ENCODE peak calls at places on chromosomes 3 and 15, in five cellular contexts. L is esophagus squamous epithelium, B is glutamatergic neuron, U is heart left ventricle, O is type B pancreatic cell. M is an unnamed sample.
A peak's percentile ranks its signal among the peaks of the same experiment; 100 is the strongest.

GRCh38 chr15:90362936-90363212 is 10.8 kb downstream of the ZNF774 start:
- DNase-seq in U (no peak), L (no peak), B (no peak), O (no peak), M (no peak)

GRCh38 chr3:61876797-61877196 is 315.4 kb downstream of the PTPRG start:
- DNase-seq in O (no peak), B (no peak), L (no peak), U (no peak), M (no peak)

GRCh38 chr3:126556637-126557414 is 1.9 kb downstream of the C3orf22 start:
- DNase-seq in L (no peak), U (no peak), B (peak; percentile 5), O (no peak), M (no peak)

GRCh38 chr3:82824491-82824890 is 1063.0 kb upstream of the GBE1 start:
- DNase-seq in B (no peak), U (no peak), L (no peak), O (no peak), M (no peak)

GRCh38 chr15:95715116-95715888 is 615.2 kb upstream of the NR2F2 start:
- DNase-seq in O (no peak), U (no peak), B (no peak), L (no peak), M (no peak)

GRCh38 chr3:108333951-108334350 is 37.6 kb downstream of the HHLA2 start:
- DNase-seq in O (no peak), B (no peak), U (no peak), L (no peak), M (no peak)

GRCh38 chr3:58627941-58628340 is 38.6 kb downstream of the FAM3D start:
- DNase-seq in B (no peak), O (no peak), U (no peak), L (no peak), M (no peak)

GRCh38 chr3:132038198-132038825 is 3.5 kb upstream of the CPNE4 start:
- DNase-seq in U (no peak), O (no peak), L (no peak), B (no peak), M (no peak)

GRCh38 chr3:129623447-129624118 is 17.1 kb upstream of the PLXND1 start:
- DNase-seq in L (no peak), B (no peak), O (no peak), U (peak; percentile 88), M (no peak)

GRCh38 chr15:60840306-60840702 is 361.4 kb upstream of the ICE2 start:
- DNase-seq in O (no peak), L (no peak), B (no peak), U (peak; percentile 25), M (no peak)

GRCh38 chr3:175651716-175652115 is 792.6 kb downstream of the NAALADL2 start:
- DNase-seq in U (no peak), B (no peak), L (no peak), O (no peak), M (no peak)

GRCh38 chr3:175646865-175647264 is 787.7 kb downstream of the NAALADL2 start:
- DNase-seq in L (no peak), U (no peak), B (no peak), O (no peak), M (no peak)

GRCh38 chr3:175648939-175649338 is 789.8 kb downstream of the NAALADL2 start:
- DNase-seq in U (no peak), B (no peak), L (no peak), O (no peak), M (no peak)
- TF ChIP-seq CTCF in U (no peak), B (no peak), L (no peak), O (no peak), M (no peak)

DNA sequence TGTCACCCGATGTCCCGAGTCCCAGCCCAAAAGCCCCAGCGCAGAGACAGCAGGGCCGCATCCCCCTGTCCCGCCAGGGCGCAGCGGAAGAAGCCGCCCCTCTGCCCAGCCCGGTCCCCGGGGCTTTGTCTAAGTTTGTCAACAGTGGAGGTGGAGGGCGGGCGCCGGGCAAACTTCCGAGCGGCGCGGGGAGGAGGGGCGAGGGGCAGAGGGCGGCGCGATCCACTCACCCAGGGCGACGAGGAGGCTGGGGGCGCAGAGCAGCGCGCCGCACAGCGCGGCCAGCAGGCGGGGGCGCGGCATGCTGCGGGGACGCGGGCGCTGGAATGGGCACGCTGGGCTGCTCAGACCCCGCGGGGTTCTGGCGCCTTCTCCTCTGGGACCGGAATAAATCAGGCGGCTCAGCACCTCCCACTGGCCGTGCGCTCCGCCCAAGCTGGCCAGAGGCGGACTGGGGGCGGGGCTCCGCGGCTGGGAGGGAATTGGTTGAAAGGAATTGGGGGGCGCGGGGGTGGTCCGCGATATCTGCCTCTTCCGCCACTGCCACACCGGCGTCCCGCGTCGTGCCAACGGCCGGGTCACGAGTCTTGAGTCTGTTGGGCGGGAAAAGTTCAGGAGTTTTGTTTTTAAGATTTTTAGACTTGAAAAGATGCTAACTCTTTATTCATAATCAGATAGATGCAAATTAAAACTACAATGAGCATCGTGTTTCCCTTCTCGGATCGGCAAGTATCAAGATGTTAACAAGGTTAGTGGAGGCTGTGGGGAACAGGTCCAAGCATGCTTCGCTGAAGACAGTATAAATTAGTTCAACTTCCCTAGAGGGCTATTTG is at the start of gene MFGE8:
- DNase-seq in B (peak; percentile 77), L (no peak), O (peak; percentile 80), U (peak; percentile 85), M (peak; percentile 93)
- TF ChIP-seq CTCF in B (peak; percentile 26), L (no peak), O (peak; percentile 48), U (no peak), M (no peak)

GRCh38 chr3:66370179-66370578 is 130.6 kb downstream of the LRIG1 start:
- DNase-seq in B (no peak), L (no peak), O (no peak), U (peak; percentile 86), M (no peak)

GRCh38 chr3:66371432-66371831 is 129.4 kb downstream of the LRIG1 start:
- DNase-seq in B (no peak), L (no peak), O (no peak), U (peak; percentile 56), M (no peak)

GRCh38 chr3:66367979-66368378 is 132.8 kb downstream of the LRIG1 start:
- DNase-seq in L (no peak), B (no peak), O (no peak), U (no peak), M (no peak)

GRCh38 chr3:66376568-66376967 is 124.3 kb downstream of the LRIG1 start:
- DNase-seq in U (no peak), L (no peak), B (no peak), O (no peak), M (no peak)

DNA sequence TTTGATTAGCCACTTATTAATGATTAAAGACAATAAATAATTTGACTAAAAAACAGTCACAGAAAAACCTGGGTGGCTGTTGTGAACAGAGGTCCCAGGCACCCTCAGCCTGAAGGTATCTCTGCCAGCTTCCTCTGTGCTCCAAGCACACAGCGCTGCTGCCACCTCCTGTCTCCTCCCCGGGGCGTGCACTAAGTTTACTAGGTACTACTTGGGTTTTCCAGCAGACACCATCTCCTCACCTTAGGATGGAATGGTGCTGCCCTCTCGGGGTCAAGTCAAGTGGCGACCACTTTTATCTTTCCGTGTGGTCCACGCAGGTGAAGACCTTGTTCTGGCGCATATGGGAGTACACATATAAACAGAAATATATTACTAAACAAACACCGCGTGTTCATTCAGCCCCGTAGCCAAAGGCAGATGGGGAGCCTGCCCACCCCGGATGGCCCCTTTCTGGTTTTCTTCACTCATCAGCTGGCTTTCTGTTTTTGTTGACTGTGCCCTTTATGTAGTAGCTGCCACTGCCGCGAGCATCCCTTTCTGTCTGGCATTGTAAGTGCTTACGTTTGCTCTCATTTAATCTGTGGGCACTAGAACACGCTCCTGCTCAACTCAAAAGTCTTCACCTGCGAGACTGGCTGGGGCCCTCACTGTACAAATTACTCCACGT is 128.0 kb downstream of the LRIG1 start:
- DNase-seq in U (peak; percentile 67), L (no peak), O (no peak), B (no peak), M (peak; percentile 33)
- TF ChIP-seq CTCF in U (peak; percentile 56), L (no peak), O (no peak), B (peak; percentile 10), M (peak; percentile 38)

GRCh38 chr3:39637807-39638206 is 170.3 kb downstream of the MOBP start:
- DNase-seq in B (no peak), O (no peak), L (no peak), U (no peak), M (no peak)
- TF ChIP-seq CTCF in B (no peak), O (no peak), L (no peak), U (no peak), M (no peak)

GRCh38 chr3:122859021-122859805 is 64.3 kb downstream of the SLC49A4 start:
- DNase-seq in L (no peak), U (no peak), B (no peak), O (no peak), M (no peak)

GRCh38 chr3:122857019-122857418 is 62.1 kb downstream of the SLC49A4 start:
- DNase-seq in B (no peak), O (no peak), U (no peak), L (no peak), M (no peak)

GRCh38 chr3:122858373-122858772 is 63.5 kb downstream of the SLC49A4 start:
- DNase-seq in U (no peak), L (no peak), O (no peak), B (no peak), M (no peak)
- TF ChIP-seq CTCF in U (peak; percentile 40), L (no peak), O (peak; percentile 63), B (peak; percentile 50), M (peak; percentile 10)

GRCh38 chr3:194574639-194575483 is 58.4 kb downstream of the TMEM44 start:
- DNase-seq in L (no peak), B (no peak), O (no peak), U (peak; percentile 44), M (no peak)

GRCh38 chr3:194577985-194578905 is 55.0 kb downstream of the TMEM44 start:
- DNase-seq in B (no peak), L (no peak), O (no peak), U (peak; percentile 85), M (no peak)

GRCh38 chr3:194572944-194573491 is 60.2 kb downstream of the TMEM44 start:
- DNase-seq in O (no peak), B (no peak), L (no peak), U (no peak), M (peak; percentile 21)

GRCh38 chr3:194573680-194574437 is 59.4 kb downstream of the TMEM44 start:
- DNase-seq in O (no peak), L (no peak), U (peak; percentile 68), B (peak; percentile 53), M (peak; percentile 31)

GRCh38 chr3:194575484-194576210 is 57.6 kb downstream of the TMEM44 start:
- DNase-seq in O (no peak), U (peak; percentile 56), B (no peak), L (no peak), M (no peak)
- TF ChIP-seq CTCF in O (peak; percentile 14), U (no peak), B (no peak), L (no peak), M (no peak)

M was measured in nephron progenitor cell.